ENCODE peak calls at places on chromosomes 3 and 15, in ten cellular contexts. O is transverse colon; E is foreskin melanocyte; P is Right ventricle myocardium superior; R is activated T-cell treated with anti-CD3 and anti-CD28 coated beads, Interleukin-2, amount 50 U/mL, for 72 hours; N is psoas muscle; W is CD4-positive, alpha-beta T cell; Z is left cardiac atrium; H is activated CD8-positive, alpha-beta memory T cell treated with anti-CD3 and anti-CD28 coated beads for 48 hours; J is GM06990. U is an unnamed sample.
A peak's percentile ranks its signal among the peaks of the same experiment; 100 is the strongest.

GRCh38 chr3:10495003-10495402 is 10.4 kb downstream of the ATP2B2 start:
- DNase-seq in R (no peak), E (no peak), H (no peak), W (no peak), Z (peak; percentile 45), O (no peak), P (peak; percentile 44), J (no peak), N (peak; percentile 60), U (peak; percentile 8)

GRCh38 chr3:130490246-130490645 is 26.7 kb upstream of the COL6A6 start:
- DNase-seq in E (no peak), Z (no peak), P (no peak), N (no peak), O (no peak), H (no peak), W (no peak), J (no peak), R (no peak), U (peak; percentile 2)

GRCh38 chr15:62977952-62978811 is 64.4 kb upstream of the TPM1 start:
- DNase-seq in O (no peak), E (peak; percentile 69), W (no peak), P (no peak), H (no peak), R (no peak), Z (peak; percentile 42), J (no peak), N (no peak), U (no peak)

GRCh38 chr3:72102057-72102711 is 317.2 kb upstream of the PROK2 start:
- DNase-seq in J (peak; percentile 75), O (no peak), R (no peak), N (no peak), Z (no peak), E (no peak), P (no peak), W (no peak), H (no peak), U (no peak)

GRCh38 chr3:10515884-10516495 is 10.6 kb upstream of the ATP2B2 start:
- DNase-seq in E (no peak), P (no peak), O (no peak), Z (no peak), J (no peak), H (no peak), N (no peak), W (no peak), R (no peak), U (no peak)

GRCh38 chr3:152200476-152201422 is 68.0 kb upstream of the MBNL1 start:
- DNase-seq in N (no peak), R (no peak), H (no peak), Z (no peak), J (peak; percentile 40), P (no peak), E (no peak), W (no peak), O (no peak), U (no peak)

GRCh38 chr15:41713047-41713446 is 52.8 kb downstream of the MGA start:
- DNase-seq in P (no peak), N (no peak), O (peak; percentile 24), J (no peak), H (no peak), Z (peak; percentile 50), E (no peak), W (no peak), R (no peak), U (no peak)

GRCh38 chr3:153138267-153139210 is 23.5 kb upstream of the RAP2B start:
- DNase-seq in W (no peak), Z (peak; percentile 49), H (peak; percentile 34), J (peak; percentile 46), E (no peak), P (peak; percentile 53), R (peak; percentile 82), N (peak; percentile 52), O (peak; percentile 82), U (peak; percentile 63)

GRCh38 chr3:134242649-134243637 is 7.7 kb downstream of the RYK start:
- DNase-seq in O (no peak), N (no peak), P (no peak), W (no peak), R (peak; percentile 13), J (no peak), Z (no peak), H (no peak), E (no peak), U (no peak)

GRCh38 chr3:126570103-126570541 is 11.4 kb upstream of the C3orf22 start:
- DNase-seq in P (no peak), Z (no peak), O (no peak), W (no peak), H (no peak), J (no peak), E (no peak), N (no peak), R (no peak), U (no peak)

GRCh38 chr3:175338775-175339535 is 479.8 kb downstream of the NAALADL2 start:
- DNase-seq in H (no peak), Z (peak; percentile 16), E (no peak), O (peak; percentile 11), P (peak; percentile 29), J (no peak), N (peak; percentile 39), R (no peak), W (no peak), U (no peak)

GRCh38 chr3:147384210-147385058 is 21.9 kb downstream of the ZIC4 start:
- DNase-seq in E (no peak), J (no peak), N (no peak), W (no peak), H (no peak), R (no peak), P (no peak), Z (no peak), O (no peak), U (no peak)

U was measured in GOT3.